ENCODE peak calls at places on chromosomes 3 and 15, in five cellular contexts. L is heart right ventricle, H is PC-9, Y is A673, U is SJSA1. V is an unnamed sample. For H3K4me1, the result is how much of the 10 kb centered on the place peaks cover.

GRCh38 chr3:125367403-125368230 is 7.5 kb downstream of the ZNF148 start:
- DNase-seq in U (no peak), H (no peak), Y (no peak), L (no peak), V (no peak)

GRCh38 chr3:145776782-145777408 is 384.1 kb downstream of the PLOD2 start:
- DNase-seq in U (peak), Y (peak), H (no peak), L (no peak), V (no peak)

GRCh38 chr3:65030847-65031463 is 343.2 kb upstream of the ADAMTS9 start:
- DNase-seq in U (peak), L (no peak), H (peak), Y (peak), V (peak)

GRCh38 chr15:36899696-36900095 is 200.7 kb downstream of the MEIS2 start:
- DNase-seq in L (no peak), U (no peak), Y (no peak), H (no peak), V (no peak)

GRCh38 chr3:69929019-69929418 is 70.5 kb upstream of the SAMMSON start:
- DNase-seq in L (no peak), Y (no peak), U (no peak), H (no peak), V (no peak)

GRCh38 chr3:172846103-172846561 is 95.6 kb downstream of the ECT2 start:
- DNase-seq in U (no peak), Y (peak), L (no peak), H (no peak), V (no peak)

GRCh38 chr3:23485922-23486321 is 282.8 kb downstream of the UBE2E2 start:
- DNase-seq in L (no peak), Y (no peak), U (no peak), H (no peak), V (no peak)

GRCh38 chr15:57578288-57578900 is 13.3 kb upstream of the MYZAP start:
- DNase-seq in L (no peak), H (no peak), Y (no peak), U (no peak), V (no peak)

GRCh38 chr3:23484386-23484785 is 281.3 kb downstream of the UBE2E2 start:
- DNase-seq in L (no peak), H (no peak), U (no peak), Y (no peak), V (no peak)

GRCh38 chr15:65263313-65263712 is 23.4 kb downstream of the PARP16 start:
- DNase-seq in L (no peak), H (no peak), Y (no peak), U (no peak), V (no peak)

GRCh38 chr3:155388417-155388816 is 94.9 kb upstream of the STRIT1 start:
- DNase-seq in Y (no peak), U (no peak), L (no peak), H (no peak), V (no peak)

GRCh38 chr15:63521405-63522142 is 17.2 kb downstream of the USP3 start:
- DNase-seq in Y (no peak), L (no peak), U (no peak), H (no peak), V (no peak)
- H3K4me1 ChIP-seq in Y (under half), L (half or more), U (under half), H (under half), V (half or more)

GRCh38 chr15:60605879-60606304 is 127.0 kb upstream of the ICE2 start:
- DNase-seq in H (no peak), U (no peak), L (no peak), Y (no peak), V (no peak)
- H3K27ac ChIP-seq in H (no peak), U (no peak), L (peak), Y (no peak), V (no peak)

DNA sequence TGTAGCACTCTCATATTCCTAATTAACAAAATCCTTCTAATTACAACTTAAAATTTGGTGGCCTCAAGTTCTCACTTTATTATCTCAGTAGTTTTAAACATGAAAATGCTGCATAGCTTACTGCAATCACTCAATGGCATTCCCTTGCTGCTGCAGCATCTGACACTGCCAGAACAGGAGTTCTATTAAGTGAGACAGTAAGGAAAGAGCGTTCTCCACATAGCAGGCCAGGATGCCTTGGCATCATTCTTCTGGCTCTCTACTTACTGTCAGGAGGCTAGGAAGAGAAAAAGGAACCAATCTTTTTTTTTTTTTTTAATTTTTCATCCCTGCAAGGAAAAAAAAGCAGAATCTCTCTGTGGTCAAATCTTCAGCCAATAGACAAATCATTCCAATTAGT is 3.2 kb downstream of the CNBP start:
- DNase-seq in Y (no peak), U (no peak), L (no peak), H (no peak), V (no peak)
- H3K4me1 ChIP-seq in Y (under half), U (under half), L (half or more), H (under half), V (under half)

GRCh38 chr3:113251817-113252216 is 40.5 kb downstream of the BOC start:
- DNase-seq in Y (no peak), H (no peak), L (no peak), U (no peak), V (no peak)
- H3K27ac ChIP-seq in Y (no peak), H (no peak), L (no peak), U (no peak), V (no peak)

DNA sequence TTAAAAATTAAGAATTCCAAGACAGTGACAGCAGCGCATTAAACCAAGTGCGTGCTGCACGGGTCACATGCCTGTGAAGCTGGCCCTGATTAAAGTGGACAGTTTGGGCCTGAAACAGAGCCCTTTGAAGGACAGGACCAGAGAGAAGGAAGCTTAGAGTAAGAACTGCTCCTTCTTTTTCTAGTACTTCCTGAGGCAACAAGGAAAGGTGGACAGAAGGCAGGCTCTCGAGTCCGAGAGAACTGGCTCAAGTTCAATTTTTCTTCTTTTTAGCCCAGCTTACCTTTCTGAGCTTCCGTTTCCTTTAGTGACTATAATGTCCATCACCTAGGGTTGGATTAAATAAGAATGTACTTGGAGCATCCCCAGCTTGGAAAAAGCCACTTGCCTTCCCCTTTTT is 26.9 kb downstream of the ANP32A start:
- DNase-seq in H (no peak), Y (no peak), U (no peak), L (no peak), V (no peak)
- H3K4me1 ChIP-seq in H (under half), Y (half or more), U (under half), L (half or more), V (under half)